ENCODE peak calls at places on chromosomes 2 and 18, in seven cellular contexts. V, E, U, Z, A, B and J are unnamed samples.

GRCh38 chr2:46198931-46199330 is 98.3 kb upstream of the EPAS1 start:
- DNase-seq in V (no peak), E (no peak), U (no peak), Z (no peak), A (no peak), B (no peak), J (no peak)

GRCh38 chr2:58557166-58557565 is 316.0 kb upstream of the FANCL start:
- DNase-seq in V (no peak), E (no peak), U (no peak), Z (no peak), A (peak), B (no peak), J (no peak)

GRCh38 chr2:222052934-222053367 is 245.8 kb downstream of the PAX3 start:
- DNase-seq in V (no peak), E (no peak), U (no peak), Z (no peak), A (no peak), B (peak), J (no peak)

GRCh38 chr2:71503827-71504226 is 50.5 kb downstream of the DYSF start:
- DNase-seq in V (peak), E (no peak), U (peak), Z (no peak), A (no peak), B (no peak), J (no peak)

GRCh38 chr2:12005886-12006681 is 259.7 kb downstream of the LPIN1 start:
- DNase-seq in V (no peak), E (no peak), U (no peak), Z (peak), A (no peak), B (no peak), J (no peak)

GRCh38 chr2:3296182-3296972 is 81.2 kb downstream of the EIPR1 start:
- DNase-seq in V (no peak), E (no peak), U (no peak), Z (no peak), A (no peak), B (no peak), J (no peak)

GRCh38 chr2:35830833-35831232 is 524.7 kb upstream of the CRIM1 start:
- DNase-seq in V (no peak), E (no peak), U (no peak), Z (no peak), A (no peak), B (no peak), J (no peak)

GRCh38 chr18:11310476-11311086 is 161.2 kb upstream of the PIEZO2 start:
- DNase-seq in V (peak), E (peak), U (no peak), Z (no peak), A (peak), B (peak), J (no peak)

GRCh38 chr2:35989523-35989922 is 366.1 kb upstream of the CRIM1 start:
- DNase-seq in V (no peak), E (no peak), U (no peak), Z (no peak), A (no peak), B (no peak), J (no peak)

GRCh38 chr2:64212346-64212745 is 68.1 kb upstream of the PELI1 start:
- DNase-seq in V (no peak), E (peak), U (no peak), Z (no peak), A (no peak), B (no peak), J (no peak)

GRCh38 chr2:228841475-228841874 is 429.6 kb downstream of the PID1 start:
- DNase-seq in V (no peak), E (no peak), U (no peak), Z (no peak), A (no peak), B (no peak), J (no peak)

GRCh38 chr2:225041210-225041870 is 928 bp downstream of the DOCK10 start:
- DNase-seq in V (peak), E (peak), U (peak), Z (peak), A (peak), B (peak), J (no peak)

GRCh38 chr2:118264591-118264990 is 176.3 kb downstream of the INSIG2 start:
- DNase-seq in V (no peak), E (no peak), U (no peak), Z (no peak), A (no peak), B (no peak), J (no peak)

GRCh38 chr18:48938827-48939367 is 11.9 kb downstream of the SMAD7 start:
- DNase-seq in V (no peak), E (no peak), U (peak), Z (no peak), A (no peak), B (no peak), J (no peak)

GRCh38 chr2:173652731-173653426 is 298.2 kb downstream of the CDCA7 start:
- DNase-seq in V (peak), E (peak), U (no peak), Z (no peak), A (no peak), B (no peak), J (no peak)

GRCh38 chr2:146852661-146853060 is 992.2 kb upstream of the ACVR2A start:
- DNase-seq in V (no peak), E (no peak), U (no peak), Z (no peak), A (no peak), B (no peak), J (no peak)

GRCh38 chr2:221999702-222000101 is 299.1 kb downstream of the PAX3 start:
- DNase-seq in V (no peak), E (no peak), U (no peak), Z (no peak), A (no peak), B (no peak), J (no peak)

GRCh38 chr2:134375935-134376334 is 122.1 kb downstream of the MGAT5 start:
- DNase-seq in V (peak), E (no peak), U (peak), Z (no peak), A (peak), B (peak), J (no peak)

GRCh38 chr18:69002233-69002632 is 204.4 kb downstream of the CCDC102B start:
- DNase-seq in V (no peak), E (no peak), U (no peak), Z (no peak), A (no peak), B (no peak), J (no peak)

GRCh38 chr2:147273628-147274027 is 571.2 kb upstream of the ACVR2A start:
- DNase-seq in V (no peak), E (no peak), U (no peak), Z (no peak), A (no peak), B (no peak), J (no peak)